ENCODE peak calls at places on chromosomes 7 and 10, in eight cellular contexts. N is mammary epithelial cell, I is neural progenitor cell, F is PC-9, E is neuronal stem cell, Q is PC-3, O is GM23248, M is HepG2. S is an unnamed sample.
A peak's percentile ranks its signal among the peaks of the same experiment; 100 is the strongest.

GRCh38 chr7:3399858-3400257 is 98.8 kb downstream of the SDK1 start:
- DNase-seq in N (peak; percentile 24), I (peak; percentile 85), F (no peak), E (peak; percentile 15), Q (peak; percentile 55), O (peak; percentile 3), M (peak; percentile 73), S (peak; percentile 49)

GRCh38 chr10:29471483-29471859 is 163.3 kb downstream of the SVIL start:
- DNase-seq in N (peak; percentile 93), I (no peak), F (peak; percentile 74), E (no peak), Q (peak; percentile 87), O (peak; percentile 90), M (no peak), S (no peak)

GRCh38 chr7:79506481-79506880 is 53.0 kb upstream of the MAGI2 start:
- DNase-seq in N (no peak), I (peak; percentile 50), F (no peak), E (peak; percentile 17), Q (peak; percentile 20), O (peak; percentile 27), M (peak; percentile 66), S (no peak)

GRCh38 chr7:100966542-100967291 is 2.6 kb upstream of the MUC12 start:
- DNase-seq in N (no peak), I (peak; percentile 36), F (no peak), E (no peak), Q (no peak), O (no peak), M (no peak), S (no peak)

GRCh38 chr7:45171946-45172345 is 14.4 kb downstream of the RAMP3 start:
- DNase-seq in N (no peak), I (no peak), F (no peak), E (no peak), Q (no peak), O (no peak), M (no peak), S (no peak)

GRCh38 chr10:102151774-102152544 is at the start of gene NOLC1:
- DNase-seq in N (peak; percentile 99), I (peak; percentile 98), F (peak; percentile 92), E (peak; percentile 98), Q (peak; percentile 97), O (peak; percentile 98), M (peak; percentile 97), S (peak; percentile 100)

GRCh38 chr10:70693619-70694286 is 21.4 kb downstream of the ADAMTS14 start:
- DNase-seq in N (no peak), I (no peak), F (no peak), E (no peak), Q (no peak), O (peak; percentile 98), M (no peak), S (no peak)

GRCh38 chr7:24722386-24723177 is 34.7 kb downstream of the GSDME start:
- DNase-seq in N (no peak), I (peak; percentile 54), F (no peak), E (peak; percentile 29), Q (peak; percentile 54), O (peak; percentile 49), M (no peak), S (no peak)

GRCh38 chr7:158695726-158696452 is 8.7 kb downstream of the NCAPG2 start:
- DNase-seq in N (peak; percentile 30), I (peak; percentile 32), F (peak; percentile 48), E (no peak), Q (peak; percentile 44), O (peak; percentile 87), M (peak; percentile 35), S (peak; percentile 34)

GRCh38 chr7:156903232-156903909 is 10.4 kb upstream of the LMBR1 start:
- DNase-seq in N (peak; percentile 79), I (no peak), F (peak; percentile 75), E (no peak), Q (peak; percentile 90), O (peak; percentile 32), M (peak; percentile 37), S (peak; percentile 89)

GRCh38 chr10:48556713-48557112 is 48.2 kb downstream of the ARHGAP22 start:
- DNase-seq in N (no peak), I (no peak), F (no peak), E (no peak), Q (no peak), O (no peak), M (no peak), S (no peak)

GRCh38 chr7:47088329-47089067 is 493.4 kb downstream of the TNS3 start:
- DNase-seq in N (peak; percentile 31), I (peak; percentile 87), F (peak; percentile 56), E (peak; percentile 59), Q (peak; percentile 74), O (peak; percentile 85), M (peak; percentile 46), S (peak; percentile 34)

GRCh38 chr7:110809832-110810231 is 281.1 kb upstream of the LRRN3 start:
- DNase-seq in N (no peak), I (no peak), F (no peak), E (no peak), Q (no peak), O (no peak), M (no peak), S (no peak)

GRCh38 chr7:143884978-143885559 is 16.9 kb downstream of the TCAF1 start:
- DNase-seq in N (no peak), I (peak; percentile 89), F (no peak), E (peak; percentile 63), Q (no peak), O (peak; percentile 76), M (no peak), S (no peak)

GRCh38 chr10:93790454-93790853 is 32.7 kb downstream of the LGI1 start:
- DNase-seq in N (no peak), I (peak; percentile 87), F (no peak), E (peak; percentile 86), Q (no peak), O (no peak), M (peak; percentile 58), S (no peak)

GRCh38 chr10:112361951-112362770 is 11.8 kb upstream of the ACSL5 start:
- DNase-seq in N (peak; percentile 8), I (no peak), F (peak; percentile 60), E (no peak), Q (peak; percentile 26), O (peak; percentile 80), M (no peak), S (no peak)

GRCh38 chr7:90383422-90383821 is 19.8 kb upstream of the CLDN12 start:
- DNase-seq in N (peak; percentile 54), I (no peak), F (peak; percentile 73), E (no peak), Q (peak; percentile 79), O (peak; percentile 73), M (no peak), S (no peak)

GRCh38 chr7:104431930-104432329 is 103.5 kb downstream of the LHFPL3 start:
- DNase-seq in N (no peak), I (no peak), F (no peak), E (no peak), Q (no peak), O (no peak), M (no peak), S (no peak)

GRCh38 chr7:147432068-147432467 is 1158.5 kb upstream of the C7orf33 start:
- DNase-seq in N (no peak), I (peak; percentile 76), F (no peak), E (peak; percentile 45), Q (peak; percentile 56), O (peak; percentile 35), M (no peak), S (no peak)

DNA sequence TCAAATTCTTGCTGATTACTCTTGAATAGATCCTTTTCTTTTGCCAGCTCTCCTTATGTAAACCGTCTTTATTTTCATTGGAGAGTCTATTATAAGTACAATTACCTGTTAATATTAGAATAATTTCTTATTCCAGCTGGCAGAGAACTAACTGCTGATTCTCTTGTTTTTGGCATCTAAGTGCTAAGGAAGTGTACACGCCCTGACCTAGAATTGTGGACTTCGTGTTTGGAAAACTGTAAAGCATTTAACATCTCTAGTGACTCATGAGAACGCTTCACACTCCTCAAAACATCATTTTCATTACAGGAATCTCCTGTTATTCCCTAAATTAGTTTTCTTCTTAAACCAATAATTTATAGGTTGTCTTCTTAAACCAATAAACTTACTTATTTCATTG is 39.9 kb upstream of the FAM171A1 start:
- DNase-seq in N (no peak), I (no peak), F (no peak), E (no peak), Q (no peak), O (no peak), M (no peak), S (no peak)
- H2AFZ ChIP-seq in N (no peak overlapping the region), I (no peak overlapping the region), F (no peak overlapping the region), E (no peak overlapping the region), Q (no peak overlapping the region), O (no peak overlapping the region), M (no peak overlapping the region), S (no peak overlapping the region)

DNA sequence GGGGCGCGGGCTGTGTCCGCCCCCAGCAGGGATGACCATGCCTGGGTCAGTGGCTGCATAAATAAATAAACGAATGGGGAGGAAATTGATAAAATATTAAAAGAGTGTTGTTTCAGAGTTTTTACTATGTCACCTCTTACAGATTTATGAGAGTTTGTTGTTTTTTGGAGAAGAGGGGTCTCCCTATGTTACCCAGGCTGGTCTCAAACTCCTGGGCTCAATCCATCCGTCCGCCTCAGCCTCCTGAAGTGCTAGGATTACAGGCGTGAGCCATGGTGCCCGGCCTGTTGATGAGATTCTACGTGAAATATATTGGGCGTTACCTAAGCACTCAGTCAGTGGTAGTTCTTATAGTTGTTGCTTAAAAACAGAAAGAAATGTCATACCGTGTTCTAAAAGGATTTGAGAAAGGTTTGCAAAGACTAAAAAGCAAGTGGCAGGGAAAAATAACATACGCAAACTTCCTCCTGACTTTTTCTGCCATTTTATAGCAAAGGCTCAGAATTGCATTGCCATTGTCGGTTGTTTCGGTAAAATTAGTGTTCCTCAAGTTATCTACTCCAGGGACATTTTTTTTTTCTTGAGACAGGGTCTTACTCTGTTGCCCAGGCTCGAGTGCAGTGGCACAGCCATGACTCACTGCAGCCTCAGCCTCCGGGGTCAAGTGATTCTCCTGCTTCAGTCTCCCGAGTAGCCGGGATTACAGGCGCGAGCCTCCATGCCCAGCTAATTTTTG is 39.5 kb upstream of the FOXK1 start:
- DNase-seq in N (no peak), I (no peak), F (peak; percentile 22), E (no peak), Q (no peak), O (peak; percentile 62), M (no peak), S (no peak)
- H2AFZ ChIP-seq in N (peak overlapping the region; percentile 93), I (peak overlapping the region; percentile 38), F (peak overlapping the region; percentile 100), E (peak overlapping the region; percentile 98), Q (peak overlapping the region; percentile 98), O (peak overlapping the region; percentile 82), M (no peak overlapping the region), S (no peak overlapping the region)

DNA sequence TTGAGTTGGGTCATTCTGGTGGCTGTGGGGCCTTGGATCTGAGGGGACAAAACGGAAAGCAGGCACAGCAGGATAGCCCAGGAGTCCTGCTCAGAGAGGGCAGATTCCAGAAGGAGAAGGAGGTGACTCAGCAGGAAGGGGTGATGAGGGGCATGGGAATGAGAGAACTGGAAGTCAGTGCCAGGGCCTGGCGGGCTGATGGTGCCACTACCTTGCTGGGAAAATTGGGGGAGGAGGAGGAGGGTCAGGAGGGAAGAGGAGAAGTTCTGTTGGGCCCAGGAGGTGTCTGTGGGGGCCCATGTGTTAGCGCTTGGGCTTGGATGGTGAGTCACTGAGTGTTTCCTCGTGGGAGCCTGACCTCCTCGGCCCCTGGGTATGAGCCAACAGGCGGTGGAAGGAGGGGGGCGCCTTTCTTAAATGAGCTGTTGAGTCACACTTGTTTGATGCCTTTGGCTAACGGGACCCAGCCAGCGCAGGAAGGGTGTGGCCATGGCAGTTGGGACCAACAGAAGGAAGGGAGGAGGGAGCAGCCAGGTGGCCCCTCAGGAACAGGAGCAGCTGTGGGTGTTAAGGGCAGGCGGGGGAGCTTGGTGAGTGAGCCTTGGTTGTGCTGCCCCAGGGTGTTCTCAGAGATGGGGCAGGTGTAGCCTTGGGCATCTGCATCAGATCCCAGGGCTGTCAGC is 130.0 kb upstream of the BTBD16 start:
- DNase-seq in N (peak; percentile 84), I (no peak), F (peak; percentile 56), E (no peak), Q (peak; percentile 89), O (peak; percentile 97), M (peak; percentile 27), S (peak; percentile 73)
- H2AFZ ChIP-seq in N (peak overlapping the region; percentile 54), I (no peak overlapping the region), F (no peak overlapping the region), E (no peak overlapping the region), Q (no peak overlapping the region), O (peak overlapping the region; percentile 2), M (no peak overlapping the region), S (no peak overlapping the region)

GRCh38 chr10:43942096-43942885 is 293.6 kb upstream of the ZNF32 start:
- DNase-seq in N (no peak), I (no peak), F (no peak), E (no peak), Q (no peak), O (peak; percentile 17), M (no peak), S (no peak)
- H2AFZ ChIP-seq in N (no peak overlapping the region), I (peak overlapping the region; percentile 28), F (no peak overlapping the region), E (no peak overlapping the region), Q (no peak overlapping the region), O (peak overlapping the region; percentile 70), M (no peak overlapping the region), S (no peak overlapping the region)

S was measured in HCT116.